ENCODE peak calls at places on chromosomes 16 and 17, in four cellular contexts. K is HT-29, N is skeletal muscle cell, Q is NCI-H1930. U is an unnamed sample.

GRCh38 chr16:31452631-31453106 is 6.6 kb upstream of the ARMC5 start:
- DNase-seq in N (peak), Q (no peak), K (no peak), U (no peak)

GRCh38 chr16:87658564-87659225 is 56.4 kb downstream of the JPH3 start:
- DNase-seq in Q (no peak), N (no peak), K (no peak), U (no peak)

GRCh38 chr17:50638851-50639767 is 4.4 kb downstream of the ABCC3 start:
- DNase-seq in K (peak), N (peak), Q (no peak), U (no peak)

GRCh38 chr17:869067-869466 is 86.9 kb downstream of the MRM3 start:
- DNase-seq in K (no peak), Q (no peak), N (peak), U (no peak)

GRCh38 chr16:2472488-2472864 is 1.4 kb downstream of the NTN3 start:
- DNase-seq in N (no peak), K (no peak), Q (no peak), U (no peak)

GRCh38 chr16:19884021-19884485 is 595 bp downstream of the GPRC5B start:
- DNase-seq in N (no peak), Q (no peak), K (no peak), U (no peak)

GRCh38 chr16:3147046-3147756 is 12.4 kb downstream of the ZNF213 start:
- DNase-seq in N (no peak), K (no peak), Q (no peak), U (no peak)

GRCh38 chr17:32279933-32280716 is 14.5 kb downstream of the RHBDL3 start:
- DNase-seq in N (no peak), K (no peak), Q (no peak), U (no peak)

GRCh38 chr17:30921544-30922196 is at the start of gene ADAP2:
- DNase-seq in N (no peak), K (peak), Q (no peak), U (no peak)

GRCh38 chr17:9239821-9240658 is 218.7 kb downstream of the NTN1 start:
- DNase-seq in N (no peak), Q (peak), K (peak), U (no peak)

GRCh38 chr17:74749262-74750038 is 1.0 kb downstream of the NHERF1 start:
- DNase-seq in Q (no peak), K (peak), N (no peak), U (no peak)

GRCh38 chr17:57004944-57005579 is 27.1 kb downstream of the SCPEP1 start:
- DNase-seq in Q (peak), N (no peak), K (peak), U (no peak)

GRCh38 chr16:24950275-24950674 is 64.9 kb downstream of the ARHGAP17 start:
- DNase-seq in K (no peak), N (peak), Q (no peak), U (no peak)

GRCh38 chr16:56669005-56669839 is at the start of gene MT1H:
- DNase-seq in K (no peak), Q (no peak), N (no peak), U (no peak)

GRCh38 chr16:4293181-4293716 is 20.4 kb upstream of the TFAP4 start:
- DNase-seq in Q (no peak), K (no peak), N (no peak), U (no peak)

GRCh38 chr16:81627024-81627423 is 152.1 kb upstream of the PLCG2 start:
- DNase-seq in Q (no peak), N (no peak), K (no peak), U (no peak)

GRCh38 chr17:77196251-77196650 is 55.5 kb downstream of the SEC14L1 start:
- DNase-seq in K (no peak), Q (no peak), N (no peak), U (no peak)

GRCh38 chr16:85829751-85830445 is 30.4 kb downstream of the COX4I1 start:
- DNase-seq in Q (no peak), K (no peak), N (no peak), U (no peak)

GRCh38 chr17:48153711-48154642 is 46.4 kb downstream of the SNX11 start:
- DNase-seq in Q (peak), K (peak), N (no peak), U (peak)

GRCh38 chr17:1294157-1294717 is 14.8 kb downstream of the TRARG1 start:
- DNase-seq in K (no peak), Q (no peak), N (no peak), U (no peak)

GRCh38 chr17:76337413-76337777 is 16.3 kb downstream of the PRPSAP1 start:
- DNase-seq in K (no peak), Q (no peak), N (no peak), U (no peak)

GRCh38 chr17:72838068-72838467 is 254.4 kb downstream of the SLC39A11 start:
- DNase-seq in K (no peak), N (no peak), Q (no peak), U (no peak)

GRCh38 chr16:54178491-54178976 is 108.1 kb downstream of the IRX3 start:
- DNase-seq in N (no peak), Q (no peak), K (no peak), U (peak)

GRCh38 chr16:70691223-70692129 is 5.6 kb upstream of the MTSS2 start:
- DNase-seq in Q (no peak), K (peak), N (peak), U (no peak)

GRCh38 chr16:11302977-11303376 is 21.8 kb upstream of the PRM1 start:
- DNase-seq in K (no peak), Q (no peak), N (no peak), U (peak)

U was measured in NCI-H187.